ENCODE peak calls at places on chromosomes 11 and 22, in four cellular contexts. T, W, P and O are unnamed samples.

GRCh38 chr11:108768370-108768769 is 103.5 kb downstream of the DDX10 start:
- DNase-seq in P (no peak), T (no peak), W (no peak), O (peak)

GRCh38 chr22:44159230-44159629 is 21.5 kb upstream of the PARVG start:
- DNase-seq in T (peak), W (no peak), P (no peak), O (no peak)

GRCh38 chr11:31940396-31941037 is 129.4 kb upstream of the PAX6 start:
- DNase-seq in T (no peak), P (no peak), W (no peak), O (peak)

GRCh38 chr11:37320921-37321320 is 722.9 kb upstream of the RAG2 start:
- DNase-seq in W (no peak), P (no peak), T (no peak), O (no peak)

GRCh38 chr11:120324932-120325810 is at the start of gene TLCD5:
- DNase-seq in P (peak), T (peak), W (peak), O (peak)

GRCh38 chr11:94725071-94725470 is 43.1 kb upstream of the AMOTL1 start:
- DNase-seq in T (no peak), P (no peak), W (no peak), O (no peak)

GRCh38 chr11:87368876-87369480 is 331.2 kb downstream of the TMEM135 start:
- DNase-seq in W (no peak), P (no peak), T (no peak), O (no peak)

GRCh38 chr11:120578591-120579154 is 67.1 kb downstream of the GRIK4 start:
- DNase-seq in P (no peak), T (no peak), W (no peak), O (no peak)

GRCh38 chr11:61071208-61071681 is 31.0 kb upstream of the CD5 start:
- DNase-seq in T (peak), P (no peak), W (no peak), O (no peak)

GRCh38 chr11:111944139-111944538 is 7.0 kb downstream of the DIXDC1 start:
- DNase-seq in P (no peak), W (peak), T (no peak), O (peak)

GRCh38 chr11:36693139-36693845 is 95.3 kb upstream of the RAG2 start:
- DNase-seq in T (no peak), P (no peak), W (no peak), O (no peak)

GRCh38 chr11:46686886-46687810 is 13.3 kb downstream of the ARHGAP1 start:
- DNase-seq in W (no peak), T (no peak), P (no peak), O (peak)

GRCh38 chr11:65445101-65445603 is 22.6 kb downstream of the NEAT1 start:
- DNase-seq in W (no peak), P (no peak), T (no peak), O (peak)

GRCh38 chr11:68838572-68838964 is 3.1 kb downstream of the CPT1A start:
- DNase-seq in T (peak), W (no peak), P (no peak), O (peak)

GRCh38 chr11:46039990-46040389 is 81.3 kb downstream of the PHF21A start:
- DNase-seq in T (no peak), P (no peak), W (no peak), O (peak)

GRCh38 chr22:39343259-39344045 is 6.3 kb upstream of the SYNGR1 start:
- DNase-seq in W (peak), P (peak), T (no peak), O (peak)

GRCh38 chr11:72353861-72354260 is 80.5 kb downstream of the CLPB start:
- DNase-seq in W (peak), T (no peak), P (no peak), O (peak)

GRCh38 chr22:19756288-19757128 is 4.1 kb upstream of the TBX1 start:
- DNase-seq in T (no peak), P (peak), W (peak), O (no peak)

GRCh38 chr22:42358643-42359558 is 73.3 kb downstream of the NFAM1 start:
- DNase-seq in P (no peak), T (no peak), W (no peak), O (no peak)

GRCh38 chr11:123483465-123483864 is 53.4 kb downstream of the GRAMD1B start:
- DNase-seq in W (no peak), P (no peak), T (no peak), O (no peak)

GRCh38 chr22:49715450-49715849 is 112.2 kb downstream of the BRD1 start:
- DNase-seq in W (no peak), T (no peak), P (no peak), O (peak)

GRCh38 chr11:111910637-111911562 is 670 bp downstream of the CRYAB start:
- DNase-seq in T (no peak), W (no peak), P (no peak), O (no peak)

GRCh38 chr11:125110996-125111340 is 458 bp downstream of the TMEM218 start:
- DNase-seq in P (no peak), W (peak), T (no peak), O (peak)

GRCh38 chr11:35047179-35047578 is 91.8 kb upstream of the CD44 start:
- DNase-seq in W (no peak), T (no peak), P (no peak), O (no peak)

GRCh38 chr11:109586789-109587188 is 164.8 kb downstream of the C11orf87 start:
- DNase-seq in W (no peak), T (no peak), P (no peak), O (no peak)

GRCh38 chr11:56846631-56847400 is 98.3 kb upstream of the OR9G4 start:
- DNase-seq in T (no peak), W (no peak), P (no peak), O (no peak)

GRCh38 chr11:46265764-46266163 is 11.7 kb upstream of the CREB3L1 start:
- DNase-seq in P (no peak), T (no peak), W (no peak), O (no peak)

GRCh38 chr11:74417379-74417804 is 19.2 kb upstream of the PGM2L1 start:
- DNase-seq in W (no peak), T (no peak), P (no peak), O (peak)

GRCh38 chr11:73716153-73717056 is 44.5 kb downstream of the RAB6A start:
- DNase-seq in T (no peak), W (peak), P (no peak), O (no peak)

GRCh38 chr11:91820709-91821108 is 403.9 kb upstream of the FAT3 start:
- DNase-seq in W (no peak), P (no peak), T (no peak), O (no peak)

DNA sequence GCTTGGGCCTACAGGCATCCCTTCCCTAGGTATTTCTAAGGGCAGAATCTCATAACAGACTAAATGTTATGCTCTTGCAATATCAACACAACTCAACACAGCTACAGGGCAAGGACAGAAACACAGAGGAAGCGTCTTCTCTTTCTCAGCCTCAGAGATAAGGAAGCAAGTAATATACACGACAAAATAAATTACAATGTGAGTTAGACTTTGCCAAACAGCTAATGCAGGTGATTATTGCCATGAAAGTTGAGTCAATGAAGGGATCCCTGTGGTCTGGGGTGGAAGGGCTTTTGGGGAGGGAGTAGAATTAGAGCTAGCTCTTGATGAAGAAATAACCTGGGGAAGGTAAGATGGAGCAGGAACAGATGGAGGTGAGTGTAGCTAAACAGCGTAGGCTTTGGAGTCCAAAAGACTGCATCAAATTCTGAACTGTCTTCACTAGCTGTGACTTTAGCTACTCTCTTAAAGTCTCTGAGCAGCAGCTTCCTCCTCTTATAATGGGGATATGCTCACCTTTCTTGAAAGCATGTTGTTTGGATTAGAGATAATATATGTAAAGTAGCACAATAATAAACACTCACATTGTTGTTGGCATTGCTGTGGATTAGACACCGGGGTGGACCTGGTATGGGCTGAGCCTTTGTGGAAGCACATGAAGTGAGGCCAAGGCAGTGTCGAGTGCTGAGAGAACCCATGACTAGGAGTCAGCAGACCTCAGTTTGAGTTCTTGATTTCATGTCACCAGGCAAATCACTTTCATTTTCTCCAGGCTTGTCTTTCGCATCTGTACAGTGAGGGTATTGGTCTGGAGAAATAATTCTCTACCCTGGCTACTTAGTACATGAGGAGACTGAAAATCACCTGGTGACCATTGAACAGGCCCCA is 41.0 kb upstream of the AQP11 start:
- DNase-seq in W (no peak), T (no peak), P (no peak), O (no peak)
- TF ChIP-seq CTCF in W (peak), T (no peak), P (no peak), O (no peak)

GRCh38 chr11:880447-880846 is 30.2 kb downstream of the CHID1 start:
- DNase-seq in P (no peak), W (no peak), T (no peak), O (no peak)
- TF ChIP-seq CTCF in P (no peak), W (no peak), T (no peak), O (no peak)

GRCh38 chr11:116786360-116786759 is 1.5 kb downstream of the ZPR1 start:
- DNase-seq in W (no peak), T (no peak), P (no peak), O (no peak)

GRCh38 chr11:116786966-116787365 is 857 bp downstream of the ZPR1 start:
- DNase-seq in T (no peak), W (no peak), P (no peak), O (no peak)

GRCh38 chr11:116788534-116788933 is 711 bp upstream of the ZPR1 start:
- DNase-seq in T (no peak), W (no peak), P (no peak), O (no peak)

GRCh38 chr11:116787436-116787785 is 412 bp downstream of the ZPR1 start:
- DNase-seq in W (no peak), T (no peak), P (no peak), O (no peak)

GRCh38 chr11:116787786-116788486 is at the start of gene ZPR1:
- DNase-seq in W (peak), P (peak), T (peak), O (peak)
- TF ChIP-seq CTCF in W (no peak), P (no peak), T (no peak), O (no peak)

GRCh38 chr22:33519140-33519973 is 400.9 kb downstream of the LARGE1 start:
- DNase-seq in W (peak), P (peak), T (no peak), O (peak)
- TF ChIP-seq CTCF in W (peak), P (peak), T (peak), O (peak)

GRCh38 chr11:44659641-44660040 is 67.1 kb upstream of the TSPAN18 start:
- DNase-seq in W (no peak), T (peak), P (no peak), O (no peak)

GRCh38 chr11:44654057-44654456 is 72.7 kb upstream of the TSPAN18 start:
- DNase-seq in T (no peak), P (no peak), W (no peak), O (no peak)

GRCh38 chr11:44654596-44654995 is 72.2 kb upstream of the TSPAN18 start:
- DNase-seq in T (no peak), W (no peak), P (no peak), O (no peak)

GRCh38 chr11:44661311-44661717 is 65.4 kb upstream of the TSPAN18 start:
- DNase-seq in P (no peak), T (no peak), W (no peak), O (peak)

DNA sequence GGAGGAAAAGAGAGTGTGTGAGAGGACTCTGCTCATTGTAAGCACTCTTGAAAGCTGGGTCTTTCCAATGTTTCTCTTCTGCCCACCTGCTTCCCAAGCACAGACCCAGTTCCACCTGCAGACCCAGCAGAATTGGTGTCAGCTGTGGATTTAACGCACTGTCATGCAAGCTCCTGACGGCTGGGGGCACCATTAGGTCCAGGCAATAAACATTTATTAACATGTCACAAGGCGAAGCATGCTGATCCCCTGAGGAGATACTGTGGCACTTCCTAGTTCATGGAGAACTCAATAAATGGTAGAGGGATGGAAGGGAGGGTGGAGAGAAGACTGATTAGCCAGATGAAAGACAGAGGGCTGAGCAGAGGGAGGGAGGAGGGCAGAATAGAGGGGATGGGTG is 68.3 kb upstream of the TSPAN18 start:
- DNase-seq in P (no peak), T (no peak), W (peak), O (no peak)
- TF ChIP-seq CTCF in P (peak), T (no peak), W (no peak), O (no peak)

DNA sequence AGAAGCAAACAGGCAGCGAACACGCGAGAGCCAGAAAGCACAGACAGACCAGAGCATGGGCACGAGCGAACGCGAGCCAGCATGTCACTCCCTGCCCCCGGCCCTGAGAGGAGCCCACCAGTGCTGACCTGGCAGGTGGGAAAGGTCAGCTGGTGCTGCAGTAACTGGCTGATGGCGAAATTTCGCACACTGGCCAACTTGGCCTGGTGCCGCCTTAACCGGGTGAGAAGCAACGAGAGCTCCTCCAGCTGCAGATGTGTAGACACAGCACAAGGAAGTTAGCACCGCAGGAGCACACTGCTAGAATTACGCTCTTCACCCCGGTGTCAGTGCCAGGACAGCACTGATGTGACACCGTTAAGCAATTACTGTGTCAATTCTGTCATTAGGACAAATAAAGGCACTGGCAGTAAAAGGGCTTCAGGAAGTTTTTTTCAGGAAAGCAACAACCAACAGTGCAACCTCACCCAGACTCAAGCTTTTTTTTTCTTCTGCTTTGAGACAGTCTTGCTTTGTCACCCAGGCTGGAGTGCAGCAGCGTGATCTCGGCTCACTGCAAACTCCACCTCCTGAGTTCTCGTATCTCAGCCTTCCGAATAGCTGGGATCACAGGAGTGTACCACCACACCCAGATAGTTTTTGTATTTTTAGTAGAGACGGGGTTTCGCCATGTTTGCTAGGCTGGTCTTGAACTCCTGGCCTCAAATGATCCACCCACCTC is 76.8 kb downstream of the C11orf58 start:
- DNase-seq in P (no peak), W (no peak), T (peak), O (peak)
- TF ChIP-seq CTCF in P (no peak), W (no peak), T (no peak), O (no peak)

DNA sequence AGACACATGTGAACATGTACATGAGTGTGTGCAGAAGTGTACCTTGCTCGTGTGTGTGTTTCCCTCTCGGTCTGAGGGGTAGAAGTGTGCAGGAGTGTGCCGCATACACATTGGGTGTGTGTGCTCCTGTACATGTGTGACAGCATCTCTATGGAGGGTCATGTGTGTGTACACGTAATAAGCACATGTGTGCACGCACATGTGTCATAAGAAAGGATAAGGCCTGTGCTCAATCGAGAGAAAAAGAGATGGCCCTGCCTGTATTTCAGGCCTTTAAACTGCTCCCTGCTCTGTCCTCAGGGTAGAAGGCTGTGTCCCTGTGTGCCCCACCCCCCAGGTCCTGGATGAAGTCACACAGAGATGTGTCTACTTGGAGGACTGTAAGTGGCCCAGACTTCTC is 61.8 kb downstream of the OTOG start:
- DNase-seq in W (no peak), T (no peak), P (no peak), O (no peak)
- TF ChIP-seq CTCF in W (no peak), T (no peak), P (no peak), O (no peak)